ENCODE peak calls at places on chromosomes 6 and 20, in ten cellular contexts. One of them, this sample, is unnamed.

GRCh38 chr6:61688165-61688564 is 597.9 kb downstream of the KHDRBS2 start:
- DNase-seq in Calu3: no peak
- DNase-seq in T-helper 17 cell: no peak
- DNase-seq in skeletal muscle cell: no peak
- DNase-seq in CD4-positive, alpha-beta T cell: no peak
- DNase-seq in GM23338: no peak
- DNase-seq in left colon: no peak
- DNase-seq in GM10248: no peak
- DNase-seq in coronary artery: no peak
- DNase-seq in GM12891: no peak
- DNase-seq in this sample: no peak

GRCh38 chr6:76835289-76835688 is 628.0 kb downstream of the HTR1B start:
- DNase-seq in GM10248: no peak
- DNase-seq in left colon: no peak
- DNase-seq in GM23338: no peak
- DNase-seq in T-helper 17 cell: no peak
- DNase-seq in skeletal muscle cell: no peak
- DNase-seq in coronary artery: no peak
- DNase-seq in Calu3: no peak
- DNase-seq in CD4-positive, alpha-beta T cell: no peak
- DNase-seq in GM12891: no peak
- DNase-seq in this sample: no peak

GRCh38 chr20:41889871-41890224 is 271.7 kb upstream of the CHD6 start:
- DNase-seq in GM10248: no peak
- DNase-seq in coronary artery: no peak
- DNase-seq in left colon: no peak
- DNase-seq in Calu3: peak
- DNase-seq in CD4-positive, alpha-beta T cell: no peak
- DNase-seq in T-helper 17 cell: no peak
- DNase-seq in GM23338: no peak
- DNase-seq in GM12891: no peak
- DNase-seq in skeletal muscle cell: no peak
- DNase-seq in this sample: no peak

GRCh38 chr6:15026832-15027231 is 219.0 kb upstream of the JARID2 start:
- DNase-seq in CD4-positive, alpha-beta T cell: no peak
- DNase-seq in T-helper 17 cell: no peak
- DNase-seq in left colon: no peak
- DNase-seq in skeletal muscle cell: no peak
- DNase-seq in GM10248: no peak
- DNase-seq in GM23338: no peak
- DNase-seq in Calu3: no peak
- DNase-seq in GM12891: no peak
- DNase-seq in coronary artery: no peak
- DNase-seq in this sample: peak

GRCh38 chr20:9200620-9201019 is 131.7 kb downstream of the PLCB4 start:
- DNase-seq in skeletal muscle cell: peak
- DNase-seq in coronary artery: no peak
- DNase-seq in left colon: no peak
- DNase-seq in GM10248: no peak
- DNase-seq in Calu3: no peak
- DNase-seq in T-helper 17 cell: no peak
- DNase-seq in CD4-positive, alpha-beta T cell: no peak
- DNase-seq in GM23338: no peak
- DNase-seq in GM12891: no peak
- DNase-seq in this sample: no peak

GRCh38 chr6:10411131-10411914 is 3.6 kb downstream of the TFAP2A start:
- DNase-seq in CD4-positive, alpha-beta T cell: no peak
- DNase-seq in Calu3: no peak
- DNase-seq in GM10248: no peak
- DNase-seq in GM12891: no peak
- DNase-seq in GM23338: peak
- DNase-seq in T-helper 17 cell: no peak
- DNase-seq in skeletal muscle cell: no peak
- DNase-seq in left colon: no peak
- DNase-seq in coronary artery: no peak
- DNase-seq in this sample: no peak

GRCh38 chr6:47064274-47064673 is 22.1 kb upstream of the ADGRF1 start:
- DNase-seq in coronary artery: no peak
- DNase-seq in T-helper 17 cell: no peak
- DNase-seq in Calu3: no peak
- DNase-seq in CD4-positive, alpha-beta T cell: no peak
- DNase-seq in skeletal muscle cell: no peak
- DNase-seq in GM23338: no peak
- DNase-seq in GM10248: no peak
- DNase-seq in left colon: no peak
- DNase-seq in GM12891: no peak
- DNase-seq in this sample: no peak

GRCh38 chr6:105493776-105494175 is 90.9 kb upstream of the PREP start:
- DNase-seq in skeletal muscle cell: no peak
- DNase-seq in GM12891: no peak
- DNase-seq in Calu3: no peak
- DNase-seq in coronary artery: no peak
- DNase-seq in left colon: no peak
- DNase-seq in GM10248: no peak
- DNase-seq in CD4-positive, alpha-beta T cell: no peak
- DNase-seq in T-helper 17 cell: no peak
- DNase-seq in GM23338: no peak
- DNase-seq in this sample: no peak

GRCh38 chr6:26739811-26740210 is 80.3 kb upstream of the ZNF322 start:
- DNase-seq in GM10248: no peak
- DNase-seq in left colon: no peak
- DNase-seq in T-helper 17 cell: no peak
- DNase-seq in coronary artery: no peak
- DNase-seq in GM23338: no peak
- DNase-seq in Calu3: no peak
- DNase-seq in CD4-positive, alpha-beta T cell: no peak
- DNase-seq in skeletal muscle cell: no peak
- DNase-seq in GM12891: no peak
- DNase-seq in this sample: no peak

GRCh38 chr6:105832358-105832757 is 253.8 kb upstream of the PRDM1 start:
- DNase-seq in GM12891: no peak
- DNase-seq in GM23338: no peak
- DNase-seq in skeletal muscle cell: no peak
- DNase-seq in T-helper 17 cell: no peak
- DNase-seq in left colon: no peak
- DNase-seq in Calu3: no peak
- DNase-seq in coronary artery: no peak
- DNase-seq in GM10248: no peak
- DNase-seq in CD4-positive, alpha-beta T cell: no peak
- DNase-seq in this sample: no peak

GRCh38 chr6:12160350-12160749 is 129.8 kb upstream of the EDN1 start:
- DNase-seq in skeletal muscle cell: peak
- DNase-seq in CD4-positive, alpha-beta T cell: no peak
- DNase-seq in GM10248: no peak
- DNase-seq in GM12891: no peak
- DNase-seq in left colon: no peak
- DNase-seq in GM23338: no peak
- DNase-seq in coronary artery: no peak
- DNase-seq in T-helper 17 cell: no peak
- DNase-seq in Calu3: no peak
- DNase-seq in this sample: no peak

GRCh38 chr20:3613821-3614440 is 49.3 kb downstream of the GFRA4 start:
- DNase-seq in coronary artery: no peak
- DNase-seq in skeletal muscle cell: no peak
- DNase-seq in left colon: no peak
- DNase-seq in GM10248: no peak
- DNase-seq in Calu3: no peak
- DNase-seq in CD4-positive, alpha-beta T cell: no peak
- DNase-seq in GM12891: no peak
- DNase-seq in T-helper 17 cell: no peak
- DNase-seq in GM23338: no peak
- DNase-seq in this sample: no peak

GRCh38 chr6:29294499-29294914 is 7.0 kb upstream of the OR14J1 start:
- DNase-seq in GM12891: no peak
- DNase-seq in left colon: no peak
- DNase-seq in CD4-positive, alpha-beta T cell: no peak
- DNase-seq in coronary artery: no peak
- DNase-seq in Calu3: peak
- DNase-seq in skeletal muscle cell: no peak
- DNase-seq in GM23338: peak
- DNase-seq in T-helper 17 cell: no peak
- DNase-seq in GM10248: no peak
- DNase-seq in this sample: peak

GRCh38 chr6:154732538-154732823 is 735 bp upstream of the SCAF8 start:
- DNase-seq in GM10248: no peak
- DNase-seq in skeletal muscle cell: no peak
- DNase-seq in T-helper 17 cell: no peak
- DNase-seq in GM12891: no peak
- DNase-seq in CD4-positive, alpha-beta T cell: no peak
- DNase-seq in coronary artery: no peak
- DNase-seq in Calu3: no peak
- DNase-seq in GM23338: peak
- DNase-seq in left colon: no peak
- DNase-seq in this sample: no peak

GRCh38 chr6:169326067-169326799 is 72.6 kb upstream of the THBS2 start:
- DNase-seq in GM10248: no peak
- DNase-seq in coronary artery: no peak
- DNase-seq in Calu3: peak
- DNase-seq in GM23338: peak
- DNase-seq in CD4-positive, alpha-beta T cell: no peak
- DNase-seq in left colon: no peak
- DNase-seq in skeletal muscle cell: no peak
- DNase-seq in T-helper 17 cell: no peak
- DNase-seq in GM12891: no peak
- DNase-seq in this sample: no peak

GRCh38 chr6:154932562-154933027 is 62.5 kb upstream of the TIAM2 start:
- DNase-seq in Calu3: no peak
- DNase-seq in coronary artery: no peak
- DNase-seq in skeletal muscle cell: peak
- DNase-seq in GM23338: peak
- DNase-seq in T-helper 17 cell: no peak
- DNase-seq in GM10248: no peak
- DNase-seq in GM12891: no peak
- DNase-seq in left colon: no peak
- DNase-seq in CD4-positive, alpha-beta T cell: no peak
- DNase-seq in this sample: no peak

GRCh38 chr20:43092689-43093088 is 97.0 kb downstream of the PTPRT start:
- DNase-seq in coronary artery: no peak
- DNase-seq in Calu3: no peak
- DNase-seq in T-helper 17 cell: no peak
- DNase-seq in left colon: no peak
- DNase-seq in GM23338: no peak
- DNase-seq in GM10248: no peak
- DNase-seq in CD4-positive, alpha-beta T cell: no peak
- DNase-seq in skeletal muscle cell: no peak
- DNase-seq in GM12891: no peak
- DNase-seq in this sample: no peak

GRCh38 chr6:170086639-170087420 is 204.0 kb downstream of the DLL1 start:
- DNase-seq in skeletal muscle cell: no peak
- DNase-seq in left colon: peak
- DNase-seq in GM23338: no peak
- DNase-seq in GM10248: no peak
- DNase-seq in CD4-positive, alpha-beta T cell: no peak
- DNase-seq in Calu3: no peak
- DNase-seq in GM12891: no peak
- DNase-seq in T-helper 17 cell: peak
- DNase-seq in coronary artery: peak
- DNase-seq in this sample: no peak

GRCh38 chr6:137025786-137026730 is 18.7 kb downstream of the IL20RA start:
- DNase-seq in GM10248: no peak
- DNase-seq in CD4-positive, alpha-beta T cell: no peak
- DNase-seq in GM23338: no peak
- DNase-seq in GM12891: no peak
- DNase-seq in skeletal muscle cell: no peak
- DNase-seq in left colon: no peak
- DNase-seq in Calu3: peak
- DNase-seq in T-helper 17 cell: no peak
- DNase-seq in coronary artery: no peak
- DNase-seq in this sample: no peak

GRCh38 chr6:12456343-12456742 is 166.2 kb downstream of the EDN1 start:
- DNase-seq in left colon: no peak
- DNase-seq in GM10248: no peak
- DNase-seq in coronary artery: no peak
- DNase-seq in Calu3: no peak
- DNase-seq in T-helper 17 cell: no peak
- DNase-seq in skeletal muscle cell: no peak
- DNase-seq in CD4-positive, alpha-beta T cell: no peak
- DNase-seq in GM12891: no peak
- DNase-seq in GM23338: no peak
- DNase-seq in this sample: no peak

GRCh38 chr6:9233226-9233625 is 797.9 kb upstream of the SLC35B3 start:
- DNase-seq in GM12891: no peak
- DNase-seq in left colon: no peak
- DNase-seq in GM10248: no peak
- DNase-seq in coronary artery: no peak
- DNase-seq in Calu3: no peak
- DNase-seq in CD4-positive, alpha-beta T cell: no peak
- DNase-seq in skeletal muscle cell: no peak
- DNase-seq in GM23338: no peak
- DNase-seq in T-helper 17 cell: no peak
- DNase-seq in this sample: no peak

GRCh38 chr6:107235007-107235406 is 119.7 kb upstream of the BEND3 start:
- DNase-seq in skeletal muscle cell: no peak
- DNase-seq in GM10248: no peak
- DNase-seq in coronary artery: no peak
- DNase-seq in T-helper 17 cell: no peak
- DNase-seq in GM23338: no peak
- DNase-seq in left colon: no peak
- DNase-seq in GM12891: no peak
- DNase-seq in CD4-positive, alpha-beta T cell: no peak
- DNase-seq in Calu3: no peak
- DNase-seq in this sample: no peak

GRCh38 chr6:119037264-119037663 is 41.2 kb downstream of the FAM184A start:
- DNase-seq in GM12891: no peak
- DNase-seq in skeletal muscle cell: no peak
- DNase-seq in coronary artery: no peak
- DNase-seq in T-helper 17 cell: no peak
- DNase-seq in GM10248: no peak
- DNase-seq in CD4-positive, alpha-beta T cell: no peak
- DNase-seq in left colon: no peak
- DNase-seq in GM23338: no peak
- DNase-seq in Calu3: no peak
- DNase-seq in this sample: no peak

GRCh38 chr6:143969077-143969476 is 39.0 kb downstream of the PLAGL1 start:
- DNase-seq in CD4-positive, alpha-beta T cell: no peak
- DNase-seq in Calu3: no peak
- DNase-seq in GM10248: no peak
- DNase-seq in left colon: no peak
- DNase-seq in GM12891: no peak
- DNase-seq in coronary artery: no peak
- DNase-seq in skeletal muscle cell: no peak
- DNase-seq in T-helper 17 cell: no peak
- DNase-seq in GM23338: peak
- DNase-seq in this sample: no peak

GRCh38 chr6:2504495-2505064 is 246.1 kb downstream of the MYLK4 start:
- DNase-seq in GM10248: no peak
- DNase-seq in left colon: no peak
- DNase-seq in skeletal muscle cell: no peak
- DNase-seq in T-helper 17 cell: no peak
- DNase-seq in GM12891: no peak
- DNase-seq in Calu3: no peak
- DNase-seq in coronary artery: no peak
- DNase-seq in GM23338: no peak
- DNase-seq in CD4-positive, alpha-beta T cell: no peak
- DNase-seq in this sample: no peak

GRCh38 chr20:62618622-62619529 is 23.4 kb upstream of the SLCO4A1 start:
- DNase-seq in CD4-positive, alpha-beta T cell: no peak
- DNase-seq in coronary artery: no peak
- DNase-seq in T-helper 17 cell: no peak
- DNase-seq in Calu3: no peak
- DNase-seq in GM12891: no peak
- DNase-seq in GM10248: peak
- DNase-seq in skeletal muscle cell: no peak
- DNase-seq in left colon: no peak
- DNase-seq in GM23338: peak
- DNase-seq in this sample: no peak

This sample was measured in lung.